ENCODE peak calls at places on chromosomes 5 and 9, in nine cellular contexts. W, N, Q, X, M, U, G, E and T are unnamed samples.

GRCh38 chr9:108775901-108776306 is 79.9 kb downstream of the ACTL7B start:
- DNase-seq in U (no peak), G (no peak), E (no peak), N (no peak), M (no peak), W (no peak), Q (no peak), X (no peak), T (no peak)

GRCh38 chr5:1768283-1769000 is 31.2 kb downstream of the MRPL36 start:
- DNase-seq in Q (no peak), W (no peak), M (no peak), U (no peak), E (no peak), N (peak; percentile 65), G (peak; percentile 70), X (peak; percentile 17), T (peak; percentile 58)

GRCh38 chr9:109856785-109857184 is 76.8 kb downstream of the PALM2AKAP2 start:
- DNase-seq in G (no peak), X (peak; percentile 95), U (peak; percentile 43), Q (peak; percentile 47), M (no peak), N (no peak), E (no peak), W (peak; percentile 33), T (no peak)

GRCh38 chr9:7150153-7150890 is 392.5 kb downstream of the KDM4C start:
- DNase-seq in G (peak; percentile 49), E (no peak), U (no peak), X (no peak), W (no peak), N (no peak), M (no peak), Q (no peak), T (no peak)

GRCh38 chr9:78014776-78015175 is 16.8 kb downstream of the GNAQ start:
- DNase-seq in N (no peak), Q (no peak), M (no peak), W (peak; percentile 54), U (peak; percentile 56), G (no peak), X (no peak), E (no peak), T (no peak)

GRCh38 chr9:126564128-126564527 is 49.6 kb upstream of the LMX1B start:
- DNase-seq in E (no peak), X (no peak), W (no peak), U (no peak), Q (no peak), N (no peak), M (no peak), G (peak; percentile 54), T (no peak)

GRCh38 chr5:32805966-32806626 is 95.0 kb downstream of the NPR3 start:
- DNase-seq in G (no peak), X (no peak), U (peak; percentile 93), N (no peak), Q (no peak), W (peak; percentile 94), M (no peak), E (no peak), T (no peak)

GRCh38 chr5:109656829-109657228 is 32.9 kb upstream of the MAN2A1 start:
- DNase-seq in G (peak; percentile 85), Q (no peak), M (peak; percentile 1), X (peak; percentile 50), N (no peak), U (peak; percentile 50), W (peak; percentile 29), E (peak; percentile 28), T (no peak)

GRCh38 chr5:111829701-111830100 is 72.7 kb upstream of the NREP start:
- DNase-seq in M (no peak), N (no peak), Q (no peak), E (no peak), W (peak; percentile 77), G (no peak), X (no peak), U (peak; percentile 55), T (no peak)

GRCh38 chr5:88081877-88082276 is 186.8 kb downstream of the TMEM161B start:
- DNase-seq in M (no peak), E (no peak), X (no peak), W (no peak), U (no peak), G (no peak), N (no peak), Q (no peak), T (no peak)

GRCh38 chr5:181190711-181191525 is 14.1 kb downstream of the TRIM7 start:
- DNase-seq in M (no peak), U (peak; percentile 43), G (peak; percentile 91), W (no peak), Q (peak; percentile 40), E (no peak), N (peak; percentile 88), X (peak; percentile 53), T (peak; percentile 79)

GRCh38 chr5:179803651-179804598 is 2.7 kb downstream of the MGAT4B start:
- DNase-seq in M (no peak), X (peak; percentile 31), N (peak; percentile 78), W (peak; percentile 41), G (peak; percentile 81), Q (no peak), U (no peak), E (no peak), T (no peak)

GRCh38 chr5:98763001-98763630 is 10.3 kb upstream of the RGMB start:
- DNase-seq in X (no peak), N (no peak), W (peak; percentile 93), E (no peak), U (peak; percentile 47), M (no peak), G (no peak), Q (no peak), T (no peak)

GRCh38 chr9:615756-616155 is 225.7 kb upstream of the DMRT1 start:
- DNase-seq in U (no peak), E (no peak), M (no peak), W (no peak), N (no peak), G (no peak), Q (no peak), X (no peak), T (no peak)

GRCh38 chr5:127294829-127295228 is 4.2 kb downstream of the MEGF10 start:
- DNase-seq in N (no peak), E (no peak), M (no peak), X (no peak), Q (no peak), U (no peak), G (no peak), W (no peak), T (no peak)

GRCh38 chr5:146720132-146720531 is 158.4 kb downstream of the PPP2R2B start:
- DNase-seq in U (no peak), N (no peak), M (no peak), W (no peak), G (no peak), E (no peak), X (no peak), Q (no peak), T (no peak)

GRCh38 chr5:171484460-171484899 is 65.0 kb downstream of the FGF18 start:
- DNase-seq in M (no peak), E (no peak), N (no peak), X (no peak), U (peak; percentile 40), G (no peak), W (no peak), Q (peak; percentile 33), T (no peak)

GRCh38 chr5:92613546-92613945 is 967.5 kb downstream of the NR2F1-AS1 start:
- DNase-seq in E (no peak), G (no peak), M (no peak), U (peak; percentile 23), W (peak; percentile 63), Q (no peak), X (no peak), N (no peak), T (no peak)

GRCh38 chr5:10229306-10230048 is 20.2 kb downstream of the ATPSCKMT start:
- DNase-seq in W (peak; percentile 91), U (peak; percentile 39), M (no peak), X (no peak), E (no peak), Q (no peak), G (no peak), N (no peak), T (no peak)

GRCh38 chr5:168578006-168578405 is 1.2 kb downstream of the PANK3 start:
- DNase-seq in N (no peak), U (peak; percentile 34), G (no peak), Q (no peak), X (no peak), W (peak; percentile 37), E (no peak), M (no peak), T (no peak)

GRCh38 chr9:23254404-23255184 is 571.4 kb downstream of the ELAVL2 start:
- DNase-seq in Q (no peak), W (no peak), G (no peak), N (no peak), M (no peak), U (no peak), X (no peak), E (no peak), T (no peak)

DNA sequence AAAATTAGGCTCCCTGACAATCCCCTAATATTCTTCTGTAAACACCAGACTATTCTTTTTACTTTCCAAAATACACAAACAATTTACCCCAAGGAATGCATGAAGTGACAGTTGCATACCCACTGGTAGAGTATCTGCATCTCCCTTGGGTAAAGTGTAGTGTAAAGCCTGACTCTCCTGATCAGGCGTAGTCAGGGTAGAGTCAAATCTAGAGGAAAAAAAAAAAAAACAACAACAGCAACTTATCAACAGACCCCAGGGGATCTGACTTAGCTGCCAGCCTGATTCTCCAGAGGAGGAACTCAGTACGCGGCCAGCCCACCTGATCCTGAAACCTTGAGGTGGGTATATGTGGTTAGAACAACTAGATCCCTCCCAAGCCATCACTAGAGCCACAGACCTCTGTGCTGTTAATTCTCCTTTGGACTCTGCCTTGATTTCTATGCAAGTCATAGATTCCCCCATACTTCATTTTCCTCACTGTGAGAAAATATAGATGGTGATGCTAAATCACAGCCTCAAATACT is 61.0 kb downstream of the ZNF608 start:
- DNase-seq in N (no peak), W (no peak), G (no peak), Q (no peak), X (no peak), E (no peak), M (no peak), U (no peak), T (no peak)
- H3K4me1 ChIP-seq in N (no peaks in the 10 kb centered on the region), W (peaks cover 21% of the 10 kb centered on the region), G (no peaks in the 10 kb centered on the region), Q (no peaks in the 10 kb centered on the region), X (no peaks in the 10 kb centered on the region), E (peaks cover 3% of the 10 kb centered on the region), M (peaks cover 10% of the 10 kb centered on the region), U (peaks cover 2% of the 10 kb centered on the region), T (no peaks in the 10 kb centered on the region)

GRCh38 chr5:77138981-77139380 is 51.9 kb upstream of the ZBED3 start:
- DNase-seq in N (no peak), U (peak; percentile 87), X (no peak), G (no peak), W (peak; percentile 10), Q (peak; percentile 53), M (no peak), E (no peak), T (no peak)
- H3K27ac ChIP-seq in N (no peak overlapping the region), U (no peak overlapping the region), X (no peak overlapping the region), G (no peak overlapping the region), W (no peak overlapping the region), Q (no peak overlapping the region), M (no peak overlapping the region), E (no peak overlapping the region), T (peak overlapping the region; percentile 59)

GRCh38 chr5:159406571-159406970 is 76.3 kb upstream of the IL12B start:
- DNase-seq in M (no peak), E (no peak), N (no peak), W (no peak), X (no peak), U (no peak), G (no peak), Q (no peak), T (no peak)
- TF ChIP-seq CTCF in M (no peak), E (no peak), N (no peak), W (no peak), X (no peak), U (no peak), G (no peak), Q (no peak), T (no peak)

GRCh38 chr9:92725266-92725545 is 39.4 kb downstream of the BICD2 start:
- DNase-seq in U (no peak), N (no peak), G (no peak), W (no peak), M (no peak), E (no peak), Q (no peak), X (no peak), T (no peak)
- H3K4me1 ChIP-seq in U (peaks cover 9% of the 10 kb centered on the region), N (no peaks in the 10 kb centered on the region), G (peaks cover 21% of the 10 kb centered on the region), W (peaks cover 3% of the 10 kb centered on the region), M (peaks cover 87% of the 10 kb centered on the region), E (no peaks in the 10 kb centered on the region), Q (no peaks in the 10 kb centered on the region), X (peaks cover 15% of the 10 kb centered on the region), T (peaks cover 75% of the 10 kb centered on the region)